ENCODE peak calls at places on chromosomes 1 and 21, in eight cellular contexts. E, C, Q, B, N, S, O and Y are unnamed samples.

GRCh38 chr21:24023936-24024335 is 1583.3 kb downstream of the MRPL39 start:
- DNase-seq in Q (no peak), B (no peak), N (no peak), C (no peak), O (no peak), S (no peak), E (no peak), Y (no peak)

GRCh38 chr1:209593747-209594146 is 10.2 kb downstream of the CAMK1G start:
- DNase-seq in O (no peak), C (no peak), Q (no peak), E (peak), B (no peak), N (no peak), S (no peak), Y (no peak)

GRCh38 chr21:37074546-37074945 is 1.5 kb downstream of the TTC3 start:
- DNase-seq in N (no peak), S (no peak), Q (no peak), E (no peak), C (no peak), O (no peak), B (no peak), Y (no peak)

GRCh38 chr1:220249522-220249921 is 22.7 kb downstream of the RAB3GAP2 start:
- DNase-seq in O (no peak), E (no peak), N (no peak), B (no peak), S (no peak), C (no peak), Q (no peak), Y (no peak)

GRCh38 chr1:51753969-51754368 is 124.6 kb downstream of the NRDC start:
- DNase-seq in C (no peak), N (no peak), B (no peak), Q (no peak), S (no peak), E (no peak), O (no peak), Y (no peak)

GRCh38 chr1:87194271-87194774 is 134.4 kb upstream of the LMO4 start:
- DNase-seq in S (peak), N (no peak), E (no peak), Q (no peak), B (no peak), O (no peak), C (no peak), Y (no peak)

GRCh38 chr21:42214921-42215320 is 4.0 kb upstream of the ABCG1 start:
- DNase-seq in B (no peak), S (no peak), C (no peak), E (no peak), O (no peak), Q (no peak), N (no peak), Y (no peak)

GRCh38 chr1:212774584-212774983 is 17.0 kb downstream of the NSL1 start:
- DNase-seq in E (no peak), B (no peak), N (no peak), C (no peak), O (peak), S (peak), Q (peak), Y (no peak)

GRCh38 chr1:209387271-209387968 is 196.1 kb upstream of the CAMK1G start:
- DNase-seq in S (peak), Q (no peak), B (no peak), C (no peak), O (no peak), N (no peak), E (no peak), Y (no peak)

GRCh38 chr1:160483505-160484185 is 39.4 kb downstream of the SLAMF6 start:
- DNase-seq in C (no peak), S (no peak), N (no peak), B (no peak), E (no peak), O (no peak), Q (no peak), Y (no peak)

GRCh38 chr21:38797470-38797869 is 8.3 kb upstream of the ETS2 start:
- DNase-seq in B (no peak), S (peak), N (no peak), E (no peak), O (no peak), C (no peak), Q (no peak), Y (no peak)

GRCh38 chr1:84973493-84974334 is 23.2 kb downstream of the MCOLN2 start:
- DNase-seq in E (peak), O (no peak), C (no peak), Q (peak), B (no peak), N (no peak), S (no peak), Y (no peak)

GRCh38 chr1:37631039-37631428 is 3.7 kb downstream of the RSPO1 start:
- DNase-seq in B (no peak), N (no peak), Q (no peak), C (no peak), S (no peak), E (no peak), O (no peak), Y (no peak)

GRCh38 chr1:65420590-65421340 is at the start of the genes LEPR and LEPROT:
- DNase-seq in C (no peak), B (no peak), Q (no peak), O (no peak), E (peak), S (no peak), N (no peak), Y (no peak)

GRCh38 chr21:25944672-25945213 is 210.0 kb downstream of the GABPA start:
- DNase-seq in E (no peak), C (no peak), N (no peak), O (no peak), Q (no peak), S (no peak), B (no peak), Y (no peak)

GRCh38 chr1:200302192-200302892 is 107.5 kb downstream of the ZNF281 start:
- DNase-seq in S (peak), Q (peak), O (peak), B (no peak), C (no peak), N (peak), E (peak), Y (no peak)

GRCh38 chr1:64356636-64357256 is 113.2 kb upstream of the CACHD1 start:
- DNase-seq in S (no peak), E (peak), C (no peak), O (no peak), N (no peak), Q (no peak), B (no peak), Y (no peak)

GRCh38 chr1:89688607-89689006 is 55.7 kb downstream of the LRRC8C start:
- DNase-seq in S (no peak), O (no peak), C (no peak), E (no peak), Q (no peak), N (no peak), B (no peak), Y (no peak)

GRCh38 chr1:51535006-51535592 is 16.0 kb upstream of the EPS15 start:
- DNase-seq in E (peak), O (peak), N (no peak), B (peak), Q (peak), S (peak), C (peak), Y (no peak)

GRCh38 chr1:183218981-183219621 is 33.0 kb downstream of the LAMC2 start:
- DNase-seq in S (peak), E (no peak), O (peak), Q (no peak), C (peak), N (no peak), B (peak), Y (no peak)

GRCh38 chr1:78079580-78079979 is 33.8 kb downstream of the GIPC2 start:
- DNase-seq in B (no peak), N (no peak), Q (peak), C (no peak), O (no peak), E (no peak), S (peak), Y (no peak)

DNA sequence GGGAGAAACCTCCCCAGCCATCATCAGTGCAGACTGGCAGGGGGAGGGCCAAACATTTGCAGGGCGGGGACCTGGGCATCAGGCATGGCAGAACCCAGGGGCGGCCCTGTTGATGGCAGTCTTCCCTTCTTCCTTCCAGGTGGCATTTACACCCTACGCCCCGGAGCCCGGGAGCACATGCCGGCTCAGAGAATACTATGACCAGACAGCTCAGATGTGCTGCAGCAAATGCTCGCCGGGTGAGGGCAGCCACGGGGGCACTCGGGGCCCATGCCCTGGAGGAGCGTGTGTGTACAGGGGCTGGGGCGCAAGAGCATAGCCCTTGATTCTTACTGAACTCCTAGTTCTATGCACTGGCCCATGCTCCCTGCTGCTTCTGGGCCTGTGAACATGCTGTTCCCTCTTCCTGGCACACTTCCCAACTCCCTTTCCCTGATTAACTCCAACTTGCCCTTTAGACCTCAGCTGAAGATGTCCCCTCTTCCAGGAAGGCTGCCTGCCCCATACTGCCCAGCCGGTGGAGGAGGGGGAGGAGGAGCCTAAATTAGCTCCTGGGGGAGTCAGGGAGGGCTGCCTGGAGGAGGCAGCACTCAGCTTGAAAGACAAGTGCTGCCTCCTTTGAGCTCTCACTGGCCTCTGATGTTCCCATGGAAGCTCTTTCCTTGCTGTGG is 22.0 kb downstream of the TNFRSF1B start:
- DNase-seq in C (no peak), N (no peak), S (no peak), B (no peak), E (no peak), Q (no peak), O (no peak), Y (no peak)
- TF ChIP-seq CTCF in C (no peak), N (no peak), S (no peak), B (no peak), E (no peak), Q (no peak), O (no peak), Y (no peak)

GRCh38 chr1:6180215-6180577 is at the start of gene CHD5:
- DNase-seq in S (no peak), O (no peak), N (no peak), B (no peak), C (peak), E (peak), Q (no peak), Y (no peak)
- TF ChIP-seq CTCF in S (no peak), O (no peak), N (no peak), B (no peak), C (no peak), E (peak), Q (peak), Y (no peak)

DNA sequence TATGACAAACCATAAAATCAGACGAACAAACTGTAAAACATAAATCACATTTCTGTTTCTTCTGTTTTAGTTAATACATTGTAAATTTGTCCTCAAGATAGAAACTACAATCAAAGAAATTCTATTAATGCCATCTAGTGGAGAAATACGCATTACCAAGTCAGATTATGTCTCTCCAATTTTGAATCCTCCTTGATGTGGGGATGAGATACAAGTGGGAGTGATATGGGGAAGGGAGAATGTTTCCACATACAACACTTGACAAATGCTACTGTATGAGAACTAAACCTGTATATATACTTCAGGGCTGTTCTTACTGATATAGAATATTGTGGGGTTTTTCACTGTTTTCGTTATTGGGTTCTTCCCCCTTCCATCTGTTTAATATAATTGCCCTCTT is 2.6 kb downstream of the HFM1 start:
- DNase-seq in O (no peak), N (no peak), E (peak), B (no peak), C (no peak), S (peak), Q (peak), Y (no peak)
- TF ChIP-seq CTCF in O (peak), N (peak), E (peak), B (peak), C (no peak), S (peak), Q (peak), Y (no peak)

GRCh38 chr1:168794057-168794456 is 65.1 kb upstream of the DPT start:
- DNase-seq in S (no peak), N (no peak), O (no peak), E (no peak), B (no peak), Q (no peak), C (no peak), Y (no peak)

GRCh38 chr1:168792142-168792541 is 63.1 kb upstream of the DPT start:
- DNase-seq in N (no peak), B (no peak), Q (no peak), O (no peak), E (no peak), S (no peak), C (no peak), Y (no peak)

GRCh38 chr1:168786476-168787330 is 57.7 kb upstream of the DPT start:
- DNase-seq in C (no peak), Q (no peak), O (no peak), N (no peak), S (no peak), B (no peak), E (no peak), Y (no peak)

GRCh38 chr1:168788262-168788661 is 59.3 kb upstream of the DPT start:
- DNase-seq in N (no peak), S (no peak), C (no peak), O (no peak), E (no peak), Q (no peak), B (no peak), Y (no peak)

GRCh38 chr1:168789501-168789900 is 60.5 kb upstream of the DPT start:
- DNase-seq in N (no peak), C (no peak), E (no peak), Q (no peak), S (no peak), O (no peak), B (no peak), Y (no peak)
- TF ChIP-seq CTCF in N (no peak), C (no peak), E (no peak), Q (peak), S (no peak), O (no peak), B (no peak), Y (no peak)

GRCh38 chr1:22654692-22655091 is 1.7 kb downstream of the C1QB start:
- DNase-seq in O (no peak), N (no peak), C (no peak), E (peak), S (no peak), Q (no peak), B (no peak), Y (no peak)
- TF ChIP-seq CTCF in O (no peak), N (peak), C (no peak), E (peak), S (no peak), Q (peak), B (no peak), Y (no peak)

DNA sequence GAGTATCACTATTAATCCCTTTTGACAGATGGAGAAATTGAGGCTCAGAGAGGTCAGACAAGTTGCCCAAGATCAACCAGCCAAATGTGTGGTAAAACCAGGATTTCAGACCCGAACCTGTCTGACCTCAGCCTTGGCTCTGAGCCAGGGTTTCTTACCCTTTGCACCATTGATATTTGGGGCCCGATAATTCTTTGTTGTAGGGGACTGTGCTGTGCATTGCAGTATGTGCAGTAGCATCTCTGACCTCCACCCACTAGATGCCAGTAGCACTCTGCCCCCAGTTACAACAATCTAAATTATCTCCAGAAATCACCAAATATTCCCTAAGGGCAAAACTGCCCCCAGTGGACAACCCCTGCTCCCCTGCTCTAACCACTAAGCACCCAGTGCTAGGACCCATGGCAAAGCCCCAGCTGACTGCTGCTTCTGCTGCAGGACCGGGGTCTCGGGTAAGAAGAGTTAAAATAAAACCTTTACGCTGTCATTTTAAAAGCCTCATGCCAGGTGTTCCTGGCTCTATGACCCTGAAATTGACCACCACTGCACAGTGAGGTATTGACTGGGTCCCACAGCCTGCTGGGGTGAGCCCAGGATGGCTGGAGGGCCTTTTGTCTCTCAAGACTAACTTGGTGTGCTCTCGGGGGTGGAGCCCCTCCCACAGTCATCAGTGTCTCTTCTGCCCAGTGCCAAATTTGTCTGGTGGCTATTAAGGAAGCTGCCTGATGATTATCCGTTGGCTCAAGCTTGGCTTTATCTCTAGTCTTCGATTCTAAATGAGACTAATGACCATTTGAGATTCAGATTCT is 5.6 kb upstream of the MAN1C1 start:
- DNase-seq in O (no peak), C (no peak), B (no peak), Q (peak), S (no peak), N (no peak), E (no peak), Y (no peak)
- TF ChIP-seq CTCF in O (no peak), C (no peak), B (no peak), Q (peak), S (peak), N (peak), E (peak), Y (no peak)

GRCh38 chr1:34013958-34014737 is 150.3 kb downstream of the HMGB4 start:
- DNase-seq in C (no peak), Q (peak), N (peak), S (no peak), B (no peak), E (peak), O (peak), Y (no peak)
- TF ChIP-seq CTCF in C (no peak), Q (peak), N (peak), S (no peak), B (no peak), E (peak), O (peak), Y (no peak)